ENCODE peak calls at places on chromosomes 5 and 9, in eight cellular contexts. One of them, this sample, is unnamed.

GRCh38 chr9:124202447-124202971 is 55.2 kb upstream of the NEK6 start:
- DNase-seq in epithelial cell of esophagus: no peak
- DNase-seq in WTC11: no peak
- DNase-seq in type B pancreatic cell: no peak
- DNase-seq in colonic mucosa: peak
- DNase-seq in fibroblast of lung: peak
- DNase-seq in GM10248: peak
- DNase-seq in cardiac muscle cell: peak
- DNase-seq in this sample: no peak

GRCh38 chr5:14724633-14725032 is 60.1 kb downstream of the OTULIN start:
- DNase-seq in epithelial cell of esophagus: no peak
- DNase-seq in WTC11: no peak
- DNase-seq in type B pancreatic cell: no peak
- DNase-seq in colonic mucosa: no peak
- DNase-seq in fibroblast of lung: no peak
- DNase-seq in GM10248: no peak
- DNase-seq in cardiac muscle cell: no peak
- DNase-seq in this sample: no peak

GRCh38 chr5:172443441-172444109 is 10.8 kb downstream of the SH3PXD2B start:
- DNase-seq in epithelial cell of esophagus: peak
- DNase-seq in WTC11: no peak
- DNase-seq in type B pancreatic cell: no peak
- DNase-seq in colonic mucosa: peak
- DNase-seq in fibroblast of lung: peak
- DNase-seq in GM10248: no peak
- DNase-seq in cardiac muscle cell: no peak
- DNase-seq in this sample: no peak

GRCh38 chr9:107404086-107404590 is 85.4 kb downstream of the KLF4 start:
- DNase-seq in epithelial cell of esophagus: no peak
- DNase-seq in WTC11: no peak
- DNase-seq in type B pancreatic cell: no peak
- DNase-seq in colonic mucosa: no peak
- DNase-seq in fibroblast of lung: no peak
- DNase-seq in GM10248: no peak
- DNase-seq in cardiac muscle cell: no peak
- DNase-seq in this sample: no peak

GRCh38 chr9:3768698-3769458 is 243.1 kb upstream of the RFX3 start:
- DNase-seq in epithelial cell of esophagus: no peak
- DNase-seq in WTC11: no peak
- DNase-seq in type B pancreatic cell: no peak
- DNase-seq in colonic mucosa: peak
- DNase-seq in fibroblast of lung: no peak
- DNase-seq in GM10248: no peak
- DNase-seq in cardiac muscle cell: no peak
- DNase-seq in this sample: no peak

GRCh38 chr9:114484854-114485443 is 20.3 kb downstream of the WHRN start:
- DNase-seq in epithelial cell of esophagus: peak
- DNase-seq in WTC11: no peak
- DNase-seq in type B pancreatic cell: no peak
- DNase-seq in colonic mucosa: no peak
- DNase-seq in fibroblast of lung: peak
- DNase-seq in GM10248: peak
- DNase-seq in cardiac muscle cell: no peak
- DNase-seq in this sample: no peak

GRCh38 chr5:83553000-83553486 is 81.5 kb downstream of the VCAN start:
- DNase-seq in epithelial cell of esophagus: no peak
- DNase-seq in WTC11: no peak
- DNase-seq in type B pancreatic cell: no peak
- DNase-seq in colonic mucosa: no peak
- DNase-seq in fibroblast of lung: peak
- DNase-seq in GM10248: no peak
- DNase-seq in cardiac muscle cell: no peak
- DNase-seq in this sample: no peak

GRCh38 chr9:87250205-87250604 is 247.5 kb upstream of the DAPK1 start:
- DNase-seq in epithelial cell of esophagus: no peak
- DNase-seq in WTC11: no peak
- DNase-seq in type B pancreatic cell: no peak
- DNase-seq in colonic mucosa: no peak
- DNase-seq in fibroblast of lung: no peak
- DNase-seq in GM10248: no peak
- DNase-seq in cardiac muscle cell: no peak
- DNase-seq in this sample: no peak

GRCh38 chr5:173201636-173202265 is 33.3 kb downstream of the NKX2-5 start:
- DNase-seq in epithelial cell of esophagus: peak
- DNase-seq in WTC11: no peak
- DNase-seq in type B pancreatic cell: no peak
- DNase-seq in colonic mucosa: no peak
- DNase-seq in fibroblast of lung: peak
- DNase-seq in GM10248: no peak
- DNase-seq in cardiac muscle cell: no peak
- DNase-seq in this sample: no peak

GRCh38 chr5:17796757-17797398 is 162.6 kb downstream of the TAF11L14 start:
- DNase-seq in epithelial cell of esophagus: peak
- DNase-seq in WTC11: no peak
- DNase-seq in type B pancreatic cell: no peak
- DNase-seq in colonic mucosa: no peak
- DNase-seq in fibroblast of lung: peak
- DNase-seq in GM10248: no peak
- DNase-seq in cardiac muscle cell: no peak
- DNase-seq in this sample: no peak

GRCh38 chr9:129483467-129484324 is 137.2 kb downstream of the C9orf50 start:
- DNase-seq in epithelial cell of esophagus: peak
- DNase-seq in WTC11: no peak
- DNase-seq in type B pancreatic cell: no peak
- DNase-seq in colonic mucosa: peak
- DNase-seq in fibroblast of lung: peak
- DNase-seq in GM10248: no peak
- DNase-seq in cardiac muscle cell: peak
- DNase-seq in this sample: no peak

GRCh38 chr5:172859966-172860365 is 25.9 kb downstream of the ERGIC1 start:
- DNase-seq in epithelial cell of esophagus: peak
- DNase-seq in WTC11: no peak
- DNase-seq in type B pancreatic cell: no peak
- DNase-seq in colonic mucosa: no peak
- DNase-seq in fibroblast of lung: no peak
- DNase-seq in GM10248: no peak
- DNase-seq in cardiac muscle cell: no peak
- DNase-seq in this sample: no peak

GRCh38 chr5:173454381-173454763 is 126.2 kb upstream of the STC2 start:
- DNase-seq in epithelial cell of esophagus: peak
- DNase-seq in WTC11: no peak
- DNase-seq in type B pancreatic cell: no peak
- DNase-seq in colonic mucosa: no peak
- DNase-seq in fibroblast of lung: peak
- DNase-seq in GM10248: no peak
- DNase-seq in cardiac muscle cell: no peak
- DNase-seq in this sample: no peak

GRCh38 chr5:133746834-133747233 is 134.5 kb upstream of the FSTL4 start:
- DNase-seq in epithelial cell of esophagus: no peak
- DNase-seq in WTC11: peak
- DNase-seq in type B pancreatic cell: no peak
- DNase-seq in colonic mucosa: no peak
- DNase-seq in fibroblast of lung: no peak
- DNase-seq in GM10248: no peak
- DNase-seq in cardiac muscle cell: no peak
- DNase-seq in this sample: peak

GRCh38 chr5:95365302-95366095 is 25.7 kb upstream of the FAM81B start:
- DNase-seq in epithelial cell of esophagus: peak
- DNase-seq in WTC11: peak
- DNase-seq in type B pancreatic cell: no peak
- DNase-seq in colonic mucosa: no peak
- DNase-seq in fibroblast of lung: no peak
- DNase-seq in GM10248: no peak
- DNase-seq in cardiac muscle cell: no peak
- DNase-seq in this sample: no peak

GRCh38 chr5:142143878-142144277 is 35.3 kb downstream of the NDFIP1 start:
- DNase-seq in epithelial cell of esophagus: peak
- DNase-seq in WTC11: no peak
- DNase-seq in type B pancreatic cell: no peak
- DNase-seq in colonic mucosa: no peak
- DNase-seq in fibroblast of lung: peak
- DNase-seq in GM10248: peak
- DNase-seq in cardiac muscle cell: peak
- DNase-seq in this sample: no peak

GRCh38 chr9:136587145-136587943 is 41.5 kb upstream of the NOTCH1 start:
- DNase-seq in epithelial cell of esophagus: no peak
- DNase-seq in WTC11: peak
- DNase-seq in type B pancreatic cell: no peak
- DNase-seq in colonic mucosa: peak
- DNase-seq in fibroblast of lung: peak
- DNase-seq in GM10248: no peak
- DNase-seq in cardiac muscle cell: peak
- DNase-seq in this sample: no peak

GRCh38 chr9:103867886-103868285 is 226.2 kb upstream of the SMC2 start:
- DNase-seq in epithelial cell of esophagus: no peak
- DNase-seq in WTC11: no peak
- DNase-seq in type B pancreatic cell: no peak
- DNase-seq in colonic mucosa: no peak
- DNase-seq in fibroblast of lung: no peak
- DNase-seq in GM10248: no peak
- DNase-seq in cardiac muscle cell: no peak
- DNase-seq in this sample: no peak
- TF ChIP-seq CTCF in epithelial cell of esophagus: no peak
- TF ChIP-seq CTCF in WTC11: no peak
- TF ChIP-seq CTCF in type B pancreatic cell: no peak
- TF ChIP-seq CTCF in colonic mucosa: no peak
- TF ChIP-seq CTCF in fibroblast of lung: no peak
- TF ChIP-seq CTCF in GM10248: no peak
- TF ChIP-seq CTCF in cardiac muscle cell: no peak
- TF ChIP-seq CTCF in this sample: no peak

GRCh38 chr9:21504113-21504512 is 22.0 kb upstream of the IFNE start:
- DNase-seq in epithelial cell of esophagus: no peak
- DNase-seq in WTC11: no peak
- DNase-seq in type B pancreatic cell: no peak
- DNase-seq in colonic mucosa: no peak
- DNase-seq in fibroblast of lung: no peak
- DNase-seq in GM10248: no peak
- DNase-seq in cardiac muscle cell: no peak
- DNase-seq in this sample: no peak

GRCh38 chr9:21504894-21505293 is 22.8 kb upstream of the IFNE start:
- DNase-seq in epithelial cell of esophagus: no peak
- DNase-seq in WTC11: no peak
- DNase-seq in type B pancreatic cell: no peak
- DNase-seq in colonic mucosa: no peak
- DNase-seq in fibroblast of lung: no peak
- DNase-seq in GM10248: no peak
- DNase-seq in cardiac muscle cell: no peak
- DNase-seq in this sample: no peak

GRCh38 chr9:21510806-21511205 is 28.7 kb upstream of the IFNE start:
- DNase-seq in epithelial cell of esophagus: no peak
- DNase-seq in WTC11: no peak
- DNase-seq in type B pancreatic cell: no peak
- DNase-seq in colonic mucosa: no peak
- DNase-seq in fibroblast of lung: no peak
- DNase-seq in GM10248: no peak
- DNase-seq in cardiac muscle cell: no peak
- DNase-seq in this sample: no peak

GRCh38 chr9:21505425-21506179 is 23.5 kb upstream of the IFNE start:
- DNase-seq in epithelial cell of esophagus: peak
- DNase-seq in WTC11: no peak
- DNase-seq in type B pancreatic cell: no peak
- DNase-seq in colonic mucosa: no peak
- DNase-seq in fibroblast of lung: peak
- DNase-seq in GM10248: no peak
- DNase-seq in cardiac muscle cell: no peak
- DNase-seq in this sample: no peak

GRCh38 chr9:21506910-21507795 is 25.0 kb upstream of the IFNE start:
- DNase-seq in epithelial cell of esophagus: peak
- DNase-seq in WTC11: no peak
- DNase-seq in type B pancreatic cell: no peak
- DNase-seq in colonic mucosa: no peak
- DNase-seq in fibroblast of lung: peak
- DNase-seq in GM10248: no peak
- DNase-seq in cardiac muscle cell: no peak
- DNase-seq in this sample: no peak
- TF ChIP-seq CTCF in epithelial cell of esophagus: no peak
- TF ChIP-seq CTCF in WTC11: no peak
- TF ChIP-seq CTCF in type B pancreatic cell: no peak
- TF ChIP-seq CTCF in colonic mucosa: no peak
- TF ChIP-seq CTCF in fibroblast of lung: no peak
- TF ChIP-seq CTCF in GM10248: no peak
- TF ChIP-seq CTCF in cardiac muscle cell: no peak
- TF ChIP-seq CTCF in this sample: no peak

DNA sequence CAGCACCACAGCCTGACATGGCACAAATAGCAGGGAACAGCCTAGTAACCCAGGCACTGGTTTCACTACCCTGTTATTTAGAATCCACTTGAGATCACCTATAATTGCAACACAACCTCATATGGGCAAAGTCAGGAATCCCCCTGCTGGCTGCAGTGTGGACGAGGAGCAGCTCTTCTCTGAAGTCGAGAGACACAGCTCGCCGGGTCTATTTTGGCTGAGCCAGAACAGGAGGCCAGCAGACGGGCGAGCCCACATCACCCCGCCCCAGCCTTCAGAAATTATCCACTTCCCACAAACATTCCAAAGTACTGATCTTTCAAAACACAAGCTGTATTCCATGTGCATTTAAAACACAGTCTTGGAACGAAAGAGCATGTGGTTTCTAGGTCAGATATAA is 179.0 kb downstream of the ROR2 start:
- DNase-seq in epithelial cell of esophagus: peak
- DNase-seq in WTC11: peak
- DNase-seq in type B pancreatic cell: no peak
- DNase-seq in colonic mucosa: peak
- DNase-seq in fibroblast of lung: peak
- DNase-seq in GM10248: no peak
- DNase-seq in cardiac muscle cell: peak
- DNase-seq in this sample: peak
- TF ChIP-seq CTCF in epithelial cell of esophagus: peak
- TF ChIP-seq CTCF in WTC11: no peak
- TF ChIP-seq CTCF in type B pancreatic cell: peak
- TF ChIP-seq CTCF in colonic mucosa: no peak
- TF ChIP-seq CTCF in fibroblast of lung: peak
- TF ChIP-seq CTCF in GM10248: no peak
- TF ChIP-seq CTCF in cardiac muscle cell: peak
- TF ChIP-seq CTCF in this sample: no peak

DNA sequence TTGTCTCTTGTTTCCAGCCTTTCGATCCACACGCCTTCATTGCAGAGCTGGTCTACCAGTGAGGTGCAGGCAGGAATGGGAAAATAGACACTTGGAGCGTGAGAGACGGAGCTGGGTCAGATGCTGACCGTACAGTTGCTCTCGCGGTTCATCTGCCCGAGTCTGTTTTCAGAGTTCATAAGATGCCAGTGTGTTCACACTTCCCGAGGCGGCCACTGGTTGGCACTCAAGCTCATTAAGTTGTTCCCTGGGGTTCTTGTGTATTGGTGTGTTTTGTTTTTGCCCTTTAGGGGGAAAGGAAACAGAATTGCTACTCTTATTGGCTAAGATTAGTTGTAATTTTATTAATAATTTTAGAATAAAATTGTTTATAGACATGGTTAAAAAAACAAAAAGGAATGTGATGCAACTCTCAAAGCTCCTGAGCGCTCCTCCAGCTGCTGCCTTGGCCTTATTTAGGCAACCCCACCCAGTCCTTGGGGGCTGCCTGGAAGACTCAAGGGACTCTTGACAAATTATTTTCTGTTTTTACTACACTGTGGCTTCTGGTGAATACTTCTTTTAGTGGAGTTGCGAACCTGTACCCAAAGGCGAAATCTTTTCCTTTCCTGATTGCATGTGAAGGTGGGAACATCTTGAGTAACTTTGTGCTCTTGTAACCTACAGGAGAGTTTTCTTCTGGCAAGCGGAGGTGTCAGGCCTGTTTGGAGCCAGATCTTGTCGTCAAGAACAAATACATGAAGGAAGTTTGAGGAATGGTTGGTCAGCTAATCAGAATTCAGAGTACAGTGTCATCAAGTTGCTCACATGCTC is 146.1 kb downstream of the MAST4 start:
- DNase-seq in epithelial cell of esophagus: peak
- DNase-seq in WTC11: peak
- DNase-seq in type B pancreatic cell: no peak
- DNase-seq in colonic mucosa: peak
- DNase-seq in fibroblast of lung: peak
- DNase-seq in GM10248: no peak
- DNase-seq in cardiac muscle cell: peak
- DNase-seq in this sample: no peak
- TF ChIP-seq CTCF in epithelial cell of esophagus: peak
- TF ChIP-seq CTCF in WTC11: peak
- TF ChIP-seq CTCF in type B pancreatic cell: peak
- TF ChIP-seq CTCF in colonic mucosa: peak
- TF ChIP-seq CTCF in fibroblast of lung: peak
- TF ChIP-seq CTCF in GM10248: no peak
- TF ChIP-seq CTCF in cardiac muscle cell: no peak
- TF ChIP-seq CTCF in this sample: peak

This sample was measured in glutamatergic neuron.